ENCODE peak calls at places on chromosome 20, in ten cellular contexts. Z is upper lobe of left lung, C is pancreas, M is spleen, U is lower leg skin, R is fibroblast of mammary gland, N is colonic mucosa, Y is hepatocyte, B is cardiac muscle cell, W is epithelial cell of esophagus. A is an unnamed sample.

GRCh38 chr20:16236589-16237241 is 336.5 kb downstream of the KIF16B start:
- DNase-seq in B (no peak), Z (no peak), N (no peak), U (no peak), M (no peak), C (no peak), R (no peak), W (no peak), Y (no peak), A (peak; percentile 33)

GRCh38 chr20:1964061-1964460 is 29.8 kb downstream of the PDYN start:
- DNase-seq in Z (peak; percentile 60), C (no peak), B (no peak), Y (no peak), M (no peak), U (peak; percentile 7), W (no peak), R (no peak), N (no peak), A (peak; percentile 41)

GRCh38 chr20:12722096-12722495 is 286.7 kb upstream of the SPTLC3 start:
- DNase-seq in C (no peak), B (no peak), Z (no peak), M (no peak), Y (peak; percentile 29), N (no peak), U (no peak), W (no peak), R (no peak), A (no peak)

GRCh38 chr20:40844285-40844684 is 155.2 kb upstream of the MAFB start:
- DNase-seq in B (no peak), W (no peak), U (no peak), N (no peak), Z (no peak), R (no peak), Y (no peak), C (no peak), M (no peak), A (no peak)

GRCh38 chr20:50304501-50304856 is 113.8 kb downstream of the CEBPB start:
- DNase-seq in N (peak; percentile 44), Z (no peak), R (peak; percentile 96), B (no peak), M (peak; percentile 63), C (peak; percentile 57), W (no peak), U (peak; percentile 94), Y (peak; percentile 55), A (peak; percentile 41)

GRCh38 chr20:25685276-25686080 is 11.2 kb downstream of the ZNF337 start:
- DNase-seq in R (no peak), B (no peak), C (no peak), Z (no peak), Y (no peak), U (no peak), N (no peak), W (no peak), M (no peak), A (peak; percentile 65)

GRCh38 chr20:4160761-4161305 is 145.5 kb upstream of the RNF24 start:
- DNase-seq in R (peak; percentile 37), M (peak; percentile 82), B (peak; percentile 64), C (peak; percentile 51), Y (peak; percentile 82), U (no peak), Z (peak; percentile 51), W (peak; percentile 75), N (no peak), A (peak; percentile 67)

GRCh38 chr20:327041-327945 is 1.9 kb downstream of the SOX12 start:
- DNase-seq in N (peak; percentile 79), R (peak; percentile 90), M (peak; percentile 92), C (peak; percentile 90), W (peak; percentile 89), Z (peak; percentile 85), B (peak; percentile 97), Y (peak; percentile 96), U (peak; percentile 95), A (peak; percentile 97)

GRCh38 chr20:63533871-63534393 is 3.2 kb downstream of the PTK6 start:
- DNase-seq in W (peak; percentile 81), B (no peak), Y (no peak), Z (peak; percentile 52), C (peak; percentile 84), M (peak; percentile 79), U (peak; percentile 94), N (peak; percentile 85), R (no peak), A (peak; percentile 54)

GRCh38 chr20:39479196-39479810 is 517.2 kb downstream of the DHX35 start:
- DNase-seq in C (no peak), Y (no peak), Z (no peak), U (no peak), R (no peak), B (no peak), W (no peak), N (no peak), M (no peak), A (no peak)

GRCh38 chr20:57747889-57748456 is 38.2 kb upstream of the PMEPA1 start:
- DNase-seq in U (no peak), M (peak; percentile 69), B (no peak), R (no peak), W (no peak), C (peak; percentile 57), Y (no peak), N (no peak), Z (no peak), A (no peak)

DNA sequence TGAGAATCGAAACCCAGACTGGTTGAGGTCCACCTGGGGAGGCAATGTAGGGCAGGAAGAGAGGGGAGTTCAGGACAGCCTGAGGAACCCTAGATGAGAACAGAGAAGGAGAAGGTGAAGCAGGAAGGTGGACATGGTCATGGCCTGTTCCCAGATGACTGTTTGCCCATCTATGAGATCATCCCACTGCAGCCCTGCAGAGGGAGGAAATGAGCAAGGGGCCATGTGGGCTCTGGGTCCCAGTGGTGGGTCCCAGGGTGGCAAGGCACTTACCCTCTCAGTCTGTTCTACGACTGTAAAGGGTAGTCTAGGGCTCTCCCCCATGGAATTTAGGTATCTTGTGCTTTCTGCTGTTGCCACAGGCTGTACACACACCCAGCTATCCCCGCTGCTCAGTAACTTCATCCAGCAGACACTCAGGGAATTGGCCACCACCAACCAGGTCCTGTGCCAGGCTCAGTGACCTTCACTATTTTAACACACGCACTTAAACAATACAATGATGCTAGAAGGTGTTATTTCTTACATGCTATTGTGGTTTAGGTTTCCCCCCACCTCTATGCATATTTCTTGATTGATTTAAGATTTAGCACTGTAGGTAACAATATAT is 89.8 kb downstream of the TOX2 start:
- DNase-seq in Y (no peak), Z (no peak), R (no peak), C (no peak), N (no peak), W (no peak), M (no peak), B (no peak), U (peak; percentile 73), A (no peak)
- TF ChIP-seq CTCF in Y (no peak), Z (no peak), R (no peak), C (no peak), N (no peak), W (no peak), M (no peak), B (no peak), U (no peak), A (peak; percentile 51)

GRCh38 chr20:35599776-35600120 is 15.9 kb upstream of the SPAG4 start:
- DNase-seq in C (peak; percentile 38), W (no peak), U (no peak), B (no peak), M (no peak), R (no peak), N (no peak), Y (no peak), Z (no peak), A (no peak)

GRCh38 chr20:35601990-35602389 is 13.6 kb upstream of the SPAG4 start:
- DNase-seq in U (peak; percentile 88), B (no peak), Z (no peak), Y (no peak), N (no peak), M (no peak), R (no peak), C (no peak), W (no peak), A (no peak)

GRCh38 chr20:35602851-35603495 is 12.7 kb upstream of the SPAG4 start:
- DNase-seq in B (no peak), W (no peak), Y (no peak), Z (no peak), N (no peak), C (peak; percentile 34), U (no peak), R (no peak), M (peak; percentile 51), A (no peak)

GRCh38 chr20:35600176-35600995 is 15.2 kb upstream of the SPAG4 start:
- DNase-seq in N (no peak), B (no peak), Y (no peak), Z (no peak), R (no peak), W (no peak), U (no peak), M (no peak), C (peak; percentile 46), A (peak; percentile 82)

GRCh38 chr20:35601021-35601973 is 14.3 kb upstream of the SPAG4 start:
- DNase-seq in N (peak; percentile 83), W (peak; percentile 83), C (peak; percentile 90), B (peak; percentile 86), Y (peak; percentile 88), U (peak; percentile 92), Z (peak; percentile 76), M (peak; percentile 94), R (peak; percentile 72), A (peak; percentile 92)
- H3K4me3 ChIP-seq in N (peak overlapping the region; percentile 29), W (peak overlapping the region; percentile 36), C (peak overlapping the region; percentile 51), B (peak overlapping the region; percentile 26), Y (peak overlapping the region; percentile 45), U (peak overlapping the region; percentile 15), Z (peak overlapping the region; percentile 54), M (peak overlapping the region; percentile 46), R (peak overlapping the region; percentile 15), A (peak overlapping the region; percentile 75)

GRCh38 chr20:11588875-11589274 is 328.8 kb upstream of the BTBD3 start:
- DNase-seq in N (no peak), W (no peak), U (no peak), C (no peak), Y (no peak), R (no peak), B (no peak), Z (no peak), M (no peak), A (no peak)

GRCh38 chr20:11582073-11582472 is 335.6 kb upstream of the BTBD3 start:
- DNase-seq in W (no peak), B (no peak), N (no peak), U (no peak), M (no peak), Y (no peak), Z (no peak), C (no peak), R (peak; percentile 17), A (no peak)

GRCh38 chr20:11581271-11581670 is 336.4 kb upstream of the BTBD3 start:
- DNase-seq in B (no peak), U (no peak), Z (no peak), W (no peak), C (no peak), M (no peak), N (no peak), R (peak; percentile 1), Y (no peak), A (no peak)

GRCh38 chr20:11585752-11586352 is 331.8 kb upstream of the BTBD3 start:
- DNase-seq in W (peak; percentile 38), R (peak; percentile 9), Y (peak; percentile 54), B (peak; percentile 29), C (no peak), N (no peak), Z (no peak), U (no peak), M (no peak), A (no peak)
- TF ChIP-seq CTCF in W (peak; percentile 47), R (peak; percentile 15), Y (peak; percentile 52), B (peak; percentile 33), C (no peak), N (no peak), Z (no peak), U (no peak), M (no peak), A (peak; percentile 70)

GRCh38 chr20:14374191-14374590 is 36.8 kb upstream of the FLRT3 start:
- DNase-seq in M (no peak), R (no peak), B (peak; percentile 15), Z (no peak), C (no peak), Y (no peak), U (no peak), W (no peak), N (no peak), A (no peak)
- H3K4me3 ChIP-seq in M (no peak overlapping the region), R (no peak overlapping the region), B (no peak overlapping the region), Z (no peak overlapping the region), C (no peak overlapping the region), Y (no peak overlapping the region), U (no peak overlapping the region), W (no peak overlapping the region), N (no peak overlapping the region), A (no peak overlapping the region)

A was measured in endodermal cell.